ENCODE peak calls at places on chromosomes 2 and 18, in seven cellular contexts. P is NCI-H2029 treated with DMSO at 0.1 percent for 48 hours; H is HCT116; G is HT1080; S is HS-5; O is CD8-positive, alpha-beta T cell; F is activated CD4-positive, alpha-beta T cell treated with anti-CD3 and anti-CD28 coated beads for 4 hours. A is an unnamed sample.

GRCh38 chr2:96733931-96734330 is 5.9 kb downstream of the LMAN2L start:
- DNase-seq in P (no peak), H (no peak), G (no peak), S (no peak), O (no peak), F (no peak), A (no peak)

GRCh38 chr2:235935773-235936172 is 232.4 kb downstream of the GBX2 start:
- DNase-seq in P (no peak), H (no peak), G (no peak), S (no peak), O (no peak), F (no peak), A (no peak)

GRCh38 chr2:63344575-63345284 is 243.5 kb downstream of the WDPCP start:
- DNase-seq in P (no peak), H (no peak), G (no peak), S (no peak), O (no peak), F (no peak), A (no peak)

GRCh38 chr2:118095610-118096009 is 7.3 kb downstream of the INSIG2 start:
- DNase-seq in P (no peak), H (no peak), G (no peak), S (no peak), O (no peak), F (no peak), A (no peak)

GRCh38 chr18:5066380-5066977 is 130.6 kb downstream of the AKAIN1 start:
- DNase-seq in P (no peak), H (no peak), G (no peak), S (no peak), O (no peak), F (no peak), A (no peak)

GRCh38 chr18:35856178-35856577 is 116.3 kb upstream of the RMP24 start:
- DNase-seq in P (no peak), H (no peak), G (no peak), S (no peak), O (no peak), F (no peak), A (no peak)

GRCh38 chr18:58335223-58335622 is 291.2 kb downstream of the NEDD4L start:
- DNase-seq in P (no peak), H (no peak), G (no peak), S (no peak), O (no peak), F (no peak), A (no peak)

GRCh38 chr2:191617589-191617988 is 60.3 kb upstream of the NABP1 start:
- DNase-seq in P (no peak), H (no peak), G (peak; percentile 69), S (no peak), O (peak; percentile 49), F (peak; percentile 61), A (no peak)

GRCh38 chr2:68086166-68086565 is 23.4 kb upstream of the C1D start:
- DNase-seq in P (no peak), H (no peak), G (no peak), S (no peak), O (no peak), F (no peak), A (no peak)

GRCh38 chr2:217824223-217824622 is 178.6 kb downstream of the TNS1 start:
- DNase-seq in P (no peak), H (no peak), G (no peak), S (no peak), O (no peak), F (no peak), A (no peak)